ENCODE peak calls at places on chromosomes 6 and 20, in nine cellular contexts. X is globus pallidus; V is GM03348; W is fibroblast of pulmonary artery; U is left ventricle myocardium inferior; B is NCI-H69; I is Right ventricle myocardium superior; C is stimulated activated CD4-positive, alpha-beta T cell treated with anti-CD3 and anti-CD28 coated beads, Interleukin-4, amount 100 ng/mL, for 48 hours; R is activated T-helper 9 cell treated with anti-CD3 and anti-CD28 coated beads, Interleukin-2, amount 50 U/mL, for 16 hours. J is an unnamed sample.

GRCh38 chr6:169932491-169932890 is 181.1 kb downstream of the ERMARD start:
- DNase-seq in X (no peak), V (no peak), W (no peak), U (no peak), B (no peak), I (no peak), C (no peak), R (no peak), J (no peak)

GRCh38 chr20:36439040-36439730 is 102.1 kb upstream of the MYL9 start:
- DNase-seq in X (peak; percentile 13), V (peak; percentile 83), W (peak; percentile 65), U (peak; percentile 58), B (peak; percentile 53), I (peak; percentile 77), C (peak; percentile 68), R (peak; percentile 54), J (peak; percentile 30)

GRCh38 chr6:7505196-7505699 is 36.2 kb upstream of the DSP start:
- DNase-seq in X (peak; percentile 12), V (peak; percentile 75), W (peak; percentile 63), U (no peak), B (peak; percentile 99), I (no peak), C (peak; percentile 4), R (no peak), J (peak; percentile 25)

GRCh38 chr20:37543828-37544227 is 16.2 kb upstream of the BLCAP start:
- DNase-seq in X (no peak), V (peak; percentile 68), W (peak; percentile 65), U (no peak), B (no peak), I (no peak), C (no peak), R (no peak), J (peak; percentile 11)

GRCh38 chr6:107730683-107731314 is 93.3 kb downstream of the SCML4 start:
- DNase-seq in X (no peak), V (no peak), W (no peak), U (no peak), B (no peak), I (no peak), C (no peak), R (no peak), J (no peak)

GRCh38 chr6:111985202-111985731 is 68.6 kb upstream of the CCN6 start:
- DNase-seq in X (no peak), V (peak; percentile 75), W (peak; percentile 79), U (no peak), B (no peak), I (no peak), C (no peak), R (no peak), J (no peak)

GRCh38 chr6:100704941-100705340 is 176.2 kb downstream of the ASCC3 start:
- DNase-seq in X (no peak), V (no peak), W (no peak), U (no peak), B (peak; percentile 69), I (no peak), C (no peak), R (no peak), J (peak; percentile 7)

GRCh38 chr6:46549155-46549554 is 57.9 kb upstream of the RCAN2 start:
- DNase-seq in X (no peak), V (no peak), W (no peak), U (no peak), B (peak; percentile 5), I (no peak), C (no peak), R (no peak), J (no peak)

GRCh38 chr6:133467231-133467981 is 226.2 kb downstream of the EYA4 start:
- DNase-seq in X (no peak), V (no peak), W (no peak), U (no peak), B (no peak), I (no peak), C (no peak), R (no peak), J (no peak)

GRCh38 chr6:5556011-5556410 is 294.7 kb downstream of the FARS2 start:
- DNase-seq in X (no peak), V (no peak), W (no peak), U (no peak), B (no peak), I (no peak), C (no peak), R (no peak), J (no peak)

GRCh38 chr6:128572286-128572685 is 51.9 kb upstream of the PTPRK start:
- DNase-seq in X (no peak), V (no peak), W (no peak), U (no peak), B (no peak), I (no peak), C (no peak), R (no peak), J (no peak)

GRCh38 chr20:21235713-21236445 is 67.3 kb upstream of the XRN2 start:
- DNase-seq in X (peak; percentile 87), V (peak; percentile 72), W (peak; percentile 80), U (peak; percentile 48), B (peak; percentile 86), I (peak; percentile 66), C (peak; percentile 71), R (peak; percentile 27), J (peak; percentile 92)

GRCh38 chr6:154705471-154706113 is 27.6 kb upstream of the SCAF8 start:
- DNase-seq in X (no peak), V (no peak), W (peak; percentile 15), U (no peak), B (peak; percentile 14), I (no peak), C (no peak), R (no peak), J (peak; percentile 2)